ENCODE peak calls at places on chromosome 21, in nine cellular contexts. H is HFF-Myc, T is neural progenitor cell, F is IMR-90, N is foreskin fibroblast, K is K562, A is H9, S is mesothelial cell of epicardium, R is astrocyte. L is an unnamed sample.
A peak's percentile ranks its signal among the peaks of the same experiment; 100 is the strongest.

GRCh38 chr21:36753556-36753955 is 54.6 kb downstream of the SIM2 start:
- DNase-seq in H (no peak), T (no peak), F (peak; percentile 87), N (peak; percentile 35), K (no peak), A (no peak), S (no peak), R (peak; percentile 95), L (no peak)

GRCh38 chr21:36193200-36193599 is 36.6 kb downstream of the DOP1B start:
- DNase-seq in H (no peak), T (no peak), F (peak; percentile 17), N (no peak), K (no peak), A (no peak), S (no peak), R (no peak), L (no peak)

GRCh38 chr21:39444406-39445145 is 1.0 kb downstream of the LCA5L start:
- DNase-seq in H (no peak), T (peak; percentile 64), F (peak; percentile 58), N (peak; percentile 21), K (peak; percentile 30), A (no peak), S (peak; percentile 31), R (peak; percentile 77), L (no peak)

GRCh38 chr21:31879911-31880310 is 7.1 kb downstream of the HUNK start:
- DNase-seq in H (no peak), T (no peak), F (no peak), N (no peak), K (no peak), A (no peak), S (no peak), R (no peak), L (no peak)

GRCh38 chr21:27532081-27532480 is 565.2 kb upstream of the ADAMTS5 start:
- DNase-seq in H (peak; percentile 29), T (no peak), F (peak; percentile 63), N (peak; percentile 59), K (no peak), A (no peak), S (no peak), R (peak; percentile 14), L (no peak)

GRCh38 chr21:39647476-39647875 is 34.7 kb downstream of the B3GALT5 start:
- DNase-seq in H (peak; percentile 22), T (no peak), F (peak; percentile 63), N (peak; percentile 32), K (no peak), A (no peak), S (no peak), R (peak; percentile 89), L (no peak)

GRCh38 chr21:35651166-35651565 is 409.2 kb downstream of the SETD4 start:
- DNase-seq in H (no peak), T (peak; percentile 7), F (no peak), N (no peak), K (no peak), A (no peak), S (no peak), R (no peak), L (no peak)

GRCh38 chr21:42061195-42061865 is 9.8 kb upstream of the UMODL1 start:
- DNase-seq in H (no peak), T (no peak), F (no peak), N (no peak), K (no peak), A (no peak), S (no peak), R (no peak), L (no peak)

GRCh38 chr21:19507682-19508260 is 1104.2 kb upstream of the TMPRSS15 start:
- DNase-seq in H (no peak), T (peak; percentile 31), F (no peak), N (no peak), K (peak; percentile 26), A (no peak), S (no peak), R (no peak), L (no peak)

GRCh38 chr21:19286901-19287300 is 883.3 kb upstream of the TMPRSS15 start:
- DNase-seq in H (no peak), T (no peak), F (no peak), N (no peak), K (no peak), A (no peak), S (no peak), R (no peak), L (no peak)

GRCh38 chr21:35316933-35317332 is 267.8 kb upstream of the RUNX1 start:
- DNase-seq in H (no peak), T (no peak), F (peak; percentile 86), N (no peak), K (peak; percentile 31), A (no peak), S (no peak), R (peak; percentile 83), L (peak; percentile 34)

DNA sequence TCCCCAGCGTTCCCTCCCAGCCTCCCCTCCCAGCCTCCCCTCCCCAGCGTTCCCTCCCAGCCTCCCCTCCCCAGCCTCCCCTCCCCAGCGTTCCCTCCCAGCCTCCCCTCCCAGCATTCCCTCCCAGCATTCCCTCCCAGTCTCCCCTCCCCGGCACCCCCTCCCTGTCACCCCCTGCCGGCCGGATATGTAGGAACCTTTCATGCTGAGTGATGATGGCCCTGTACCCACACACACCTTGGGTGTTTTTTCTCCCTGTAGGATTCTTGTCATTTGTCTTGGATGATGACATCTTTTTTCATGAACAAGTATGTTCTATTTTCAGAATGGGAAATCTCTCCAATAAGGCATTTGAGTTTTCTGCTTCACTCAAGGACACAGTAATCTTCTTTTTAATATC is 19.6 kb downstream of the FTCD start:
- DNase-seq in H (no peak), T (no peak), F (no peak), N (no peak), K (no peak), A (no peak), S (no peak), R (no peak), L (no peak)
- TF ChIP-seq CTCF in H (no peak), T (no peak), F (no peak), N (no peak), K (peak; percentile 7), A (no peak), S (no peak), R (no peak), L (no peak)

GRCh38 chr21:25359724-25360123 is 247.6 kb downstream of the MRPL39 start:
- DNase-seq in H (no peak), T (no peak), F (no peak), N (no peak), K (no peak), A (no peak), S (no peak), R (no peak), L (no peak)

GRCh38 chr21:25361765-25362164 is 245.5 kb downstream of the MRPL39 start:
- DNase-seq in H (no peak), T (no peak), F (no peak), N (no peak), K (no peak), A (no peak), S (no peak), R (no peak), L (no peak)

GRCh38 chr21:25361097-25361496 is 246.2 kb downstream of the MRPL39 start:
- DNase-seq in H (no peak), T (no peak), F (no peak), N (no peak), K (no peak), A (no peak), S (no peak), R (no peak), L (no peak)

GRCh38 chr21:25362375-25363267 is 244.7 kb downstream of the MRPL39 start:
- DNase-seq in H (no peak), T (no peak), F (no peak), N (no peak), K (no peak), A (no peak), S (no peak), R (no peak), L (no peak)

DNA sequence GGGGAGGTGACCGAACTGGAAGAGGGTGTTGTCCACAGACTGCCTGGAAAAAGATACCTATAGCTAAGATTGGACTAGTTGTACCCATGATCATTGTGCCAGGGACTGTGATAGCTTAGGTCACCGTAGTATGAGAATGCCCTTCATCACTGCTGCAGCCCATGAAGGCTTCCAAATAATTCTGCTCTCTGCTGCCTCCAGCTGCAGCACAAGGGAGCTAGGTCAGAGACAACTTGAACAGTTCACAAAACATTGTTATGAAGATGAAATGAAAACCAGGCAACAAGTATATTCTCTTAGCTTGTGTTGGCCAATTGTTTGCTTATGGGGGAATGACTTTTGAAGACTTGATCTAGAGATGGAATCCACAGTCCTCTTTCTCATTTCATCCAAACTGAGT is 246.7 kb downstream of the MRPL39 start:
- DNase-seq in H (no peak), T (no peak), F (no peak), N (no peak), K (no peak), A (no peak), S (no peak), R (no peak), L (no peak)
- TF ChIP-seq CTCF in H (peak; percentile 36), T (peak; percentile 22), F (peak; percentile 27), N (peak; percentile 15), K (no peak), A (peak; percentile 52), S (peak; percentile 19), R (peak; percentile 28), L (no peak)

GRCh38 chr21:43981871-43982210 is 30.3 kb upstream of the TRAPPC10 start:
- DNase-seq in H (no peak), T (no peak), F (no peak), N (no peak), K (no peak), A (peak; percentile 82), S (no peak), R (no peak), L (no peak)

GRCh38 chr21:43981151-43981870 is 30.8 kb upstream of the TRAPPC10 start:
- DNase-seq in H (no peak), T (no peak), F (no peak), N (no peak), K (no peak), A (no peak), S (no peak), R (no peak), L (no peak)

GRCh38 chr21:43982489-43983078 is 29.5 kb upstream of the TRAPPC10 start:
- DNase-seq in H (no peak), T (no peak), F (no peak), N (no peak), K (no peak), A (no peak), S (no peak), R (no peak), L (no peak)

GRCh38 chr21:43978060-43978459 is 34.0 kb upstream of the TRAPPC10 start:
- DNase-seq in H (no peak), T (no peak), F (no peak), N (no peak), K (no peak), A (no peak), S (no peak), R (no peak), L (no peak)

GRCh38 chr21:43979654-43980053 is 32.5 kb upstream of the TRAPPC10 start:
- DNase-seq in H (no peak), T (no peak), F (no peak), N (no peak), K (no peak), A (no peak), S (no peak), R (no peak), L (no peak)
- TF ChIP-seq CTCF in H (no peak), T (no peak), F (peak; percentile 11), N (no peak), K (peak; percentile 47), A (no peak), S (no peak), R (no peak), L (no peak)

DNA sequence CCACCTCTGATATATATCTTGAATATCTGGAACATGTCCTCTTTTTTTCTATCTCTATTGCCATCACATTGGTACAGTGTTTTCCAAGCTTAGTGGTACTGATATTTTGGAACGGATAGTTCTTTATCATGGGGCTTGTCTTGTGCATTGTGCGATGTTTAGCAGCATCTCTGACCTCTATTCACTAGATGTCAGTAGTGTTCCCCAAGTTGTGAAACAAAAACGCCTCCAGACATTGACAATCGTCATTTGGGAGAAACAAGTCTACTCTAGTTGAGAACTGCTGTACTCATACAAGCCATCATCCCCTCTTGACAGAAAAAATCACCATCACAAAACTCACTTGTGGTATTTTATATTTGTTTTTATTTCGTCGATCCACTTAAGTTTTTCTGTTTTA is 79.7 kb upstream of the CHODL start:
- DNase-seq in H (no peak), T (peak; percentile 9), F (no peak), N (no peak), K (no peak), A (no peak), S (no peak), R (no peak), L (no peak)
- TF ChIP-seq CTCF in H (no peak), T (peak; percentile 24), F (no peak), N (no peak), K (no peak), A (peak; percentile 39), S (no peak), R (no peak), L (no peak)

L was measured in omental fat pad.